ENCODE peak calls at places on chromosomes 4 and X, in six cellular contexts. One of them, this sample, is unnamed.
A peak's percentile ranks its signal among the peaks of the same experiment; 100 is the strongest.

GRCh38 chr4:147821555-147821954 is 89.7 kb downstream of the ARHGAP10 start:
- DNase-seq in endodermal cell: no peak
- DNase-seq in breast epithelium: no peak
- DNase-seq in lower lobe of right lung: no peak
- DNase-seq in pancreas: no peak
- DNase-seq in GM23248: peak; percentile 34
- DNase-seq in this sample: no peak

GRCh38 chr4:8274772-8275241 is 5.3 kb downstream of the HTRA3 start:
- DNase-seq in pancreas: peak; percentile 21
- DNase-seq in lower lobe of right lung: peak; percentile 60
- DNase-seq in breast epithelium: peak; percentile 65
- DNase-seq in endodermal cell: peak; percentile 72
- DNase-seq in GM23248: peak; percentile 99
- DNase-seq in this sample: peak; percentile 95

GRCh38 chr4:77342170-77342810 is 185.3 kb downstream of the CCNG2 start:
- DNase-seq in breast epithelium: no peak
- DNase-seq in lower lobe of right lung: no peak
- DNase-seq in pancreas: no peak
- DNase-seq in endodermal cell: no peak
- DNase-seq in GM23248: no peak
- DNase-seq in this sample: peak; percentile 42

GRCh38 chr4:48127231-48127881 is 6.7 kb downstream of the TXK start:
- DNase-seq in GM23248: no peak
- DNase-seq in breast epithelium: no peak
- DNase-seq in endodermal cell: peak; percentile 78
- DNase-seq in lower lobe of right lung: no peak
- DNase-seq in pancreas: no peak
- DNase-seq in this sample: no peak

GRCh38 chrX:82087699-82088098 is 885.8 kb downstream of the SH3BGRL start:
- DNase-seq in breast epithelium: peak; percentile 63
- DNase-seq in pancreas: peak; percentile 5
- DNase-seq in lower lobe of right lung: no peak
- DNase-seq in endodermal cell: no peak
- DNase-seq in GM23248: no peak
- DNase-seq in this sample: no peak

GRCh38 chrX:72060196-72060974 is 71.3 kb downstream of the RTL5 start:
- DNase-seq in pancreas: no peak
- DNase-seq in lower lobe of right lung: no peak
- DNase-seq in endodermal cell: peak; percentile 68
- DNase-seq in GM23248: peak; percentile 21
- DNase-seq in breast epithelium: no peak
- DNase-seq in this sample: no peak

GRCh38 chrX:119410027-119410819 is 11.1 kb downstream of the SLC25A43 start:
- DNase-seq in GM23248: peak; percentile 94
- DNase-seq in breast epithelium: peak; percentile 86
- DNase-seq in lower lobe of right lung: peak; percentile 75
- DNase-seq in endodermal cell: peak; percentile 55
- DNase-seq in pancreas: peak; percentile 55
- DNase-seq in this sample: no peak

GRCh38 chrX:46994096-46994495 is 81.9 kb downstream of the JADE3 start:
- DNase-seq in pancreas: no peak
- DNase-seq in endodermal cell: no peak
- DNase-seq in GM23248: no peak
- DNase-seq in breast epithelium: no peak
- DNase-seq in lower lobe of right lung: no peak
- DNase-seq in this sample: no peak

GRCh38 chrX:3362956-3363355 is 16.5 kb upstream of the MXRA5 start:
- DNase-seq in endodermal cell: no peak
- DNase-seq in breast epithelium: peak; percentile 45
- DNase-seq in lower lobe of right lung: no peak
- DNase-seq in GM23248: no peak
- DNase-seq in pancreas: no peak
- DNase-seq in this sample: no peak

GRCh38 chr4:169311643-169312365 is 41.0 kb upstream of the SH3RF1 start:
- DNase-seq in GM23248: peak; percentile 60
- DNase-seq in breast epithelium: no peak
- DNase-seq in pancreas: peak; percentile 31
- DNase-seq in endodermal cell: peak; percentile 83
- DNase-seq in lower lobe of right lung: no peak
- DNase-seq in this sample: no peak

GRCh38 chrX:31057291-31057690 is 14.6 kb downstream of the FTHL17 start:
- DNase-seq in lower lobe of right lung: no peak
- DNase-seq in breast epithelium: no peak
- DNase-seq in pancreas: no peak
- DNase-seq in GM23248: no peak
- DNase-seq in endodermal cell: no peak
- DNase-seq in this sample: no peak

GRCh38 chr4:38366451-38366850 is 297.5 kb upstream of the KLF3 start:
- DNase-seq in pancreas: no peak
- DNase-seq in lower lobe of right lung: no peak
- DNase-seq in GM23248: peak; percentile 16
- DNase-seq in endodermal cell: no peak
- DNase-seq in breast epithelium: no peak
- DNase-seq in this sample: no peak

GRCh38 chrX:129553619-129554288 is 13.7 kb downstream of the OCRL start:
- DNase-seq in breast epithelium: no peak
- DNase-seq in GM23248: no peak
- DNase-seq in endodermal cell: no peak
- DNase-seq in pancreas: no peak
- DNase-seq in lower lobe of right lung: no peak
- DNase-seq in this sample: no peak

GRCh38 chr4:173735055-173735454 is 205.0 kb upstream of the HAND2 start:
- DNase-seq in endodermal cell: no peak
- DNase-seq in pancreas: no peak
- DNase-seq in GM23248: peak; percentile 60
- DNase-seq in breast epithelium: no peak
- DNase-seq in lower lobe of right lung: no peak
- DNase-seq in this sample: no peak

GRCh38 chrX:129678176-129678880 is 23.6 kb upstream of the APLN start:
- DNase-seq in GM23248: peak; percentile 62
- DNase-seq in pancreas: peak; percentile 59
- DNase-seq in endodermal cell: no peak
- DNase-seq in lower lobe of right lung: peak; percentile 72
- DNase-seq in breast epithelium: peak; percentile 20
- DNase-seq in this sample: peak; percentile 58

GRCh38 chr4:139076016-139076744 is 60.6 kb downstream of the NOCT start:
- DNase-seq in endodermal cell: no peak
- DNase-seq in breast epithelium: no peak
- DNase-seq in lower lobe of right lung: no peak
- DNase-seq in GM23248: no peak
- DNase-seq in pancreas: no peak
- DNase-seq in this sample: no peak

GRCh38 chr4:181752516-181752915 is 490.7 kb upstream of the TENM3 start:
- DNase-seq in GM23248: no peak
- DNase-seq in endodermal cell: no peak
- DNase-seq in pancreas: no peak
- DNase-seq in lower lobe of right lung: no peak
- DNase-seq in breast epithelium: no peak
- DNase-seq in this sample: no peak

GRCh38 chr4:77593101-77593500 is 12.5 kb upstream of the CXCL13 start:
- DNase-seq in GM23248: no peak
- DNase-seq in breast epithelium: no peak
- DNase-seq in endodermal cell: no peak
- DNase-seq in pancreas: no peak
- DNase-seq in lower lobe of right lung: no peak
- DNase-seq in this sample: no peak

GRCh38 chr4:149296503-149296902 is 519.1 kb downstream of the IQCM start:
- DNase-seq in breast epithelium: no peak
- DNase-seq in lower lobe of right lung: no peak
- DNase-seq in pancreas: no peak
- DNase-seq in endodermal cell: no peak
- DNase-seq in GM23248: no peak
- DNase-seq in this sample: no peak

GRCh38 chrX:138756234-138756633 is 44.7 kb upstream of the FGF13 start:
- DNase-seq in breast epithelium: peak; percentile 18
- DNase-seq in endodermal cell: peak; percentile 85
- DNase-seq in GM23248: peak; percentile 83
- DNase-seq in pancreas: no peak
- DNase-seq in lower lobe of right lung: peak; percentile 37
- DNase-seq in this sample: no peak

GRCh38 chrX:14528629-14529287 is 578 bp upstream of the GLRA2 start:
- DNase-seq in pancreas: no peak
- DNase-seq in lower lobe of right lung: peak; percentile 32
- DNase-seq in endodermal cell: peak; percentile 93
- DNase-seq in breast epithelium: peak; percentile 20
- DNase-seq in GM23248: peak; percentile 53
- DNase-seq in this sample: no peak

GRCh38 chr4:9952415-9952950 is 68.8 kb downstream of the SLC2A9 start:
- DNase-seq in pancreas: no peak
- DNase-seq in lower lobe of right lung: no peak
- DNase-seq in breast epithelium: no peak
- DNase-seq in GM23248: no peak
- DNase-seq in endodermal cell: no peak
- DNase-seq in this sample: peak; percentile 46

GRCh38 chr4:145130788-145131398 is 32.8 kb downstream of the ABCE1 start:
- DNase-seq in endodermal cell: no peak
- DNase-seq in pancreas: no peak
- DNase-seq in GM23248: peak; percentile 93
- DNase-seq in breast epithelium: no peak
- DNase-seq in lower lobe of right lung: no peak
- DNase-seq in this sample: no peak

GRCh38 chrX:43849173-43849572 is 33.1 kb downstream of the MAOB start:
- DNase-seq in pancreas: no peak
- DNase-seq in endodermal cell: no peak
- DNase-seq in breast epithelium: no peak
- DNase-seq in GM23248: no peak
- DNase-seq in lower lobe of right lung: no peak
- DNase-seq in this sample: no peak

GRCh38 chrX:43846558-43846957 is 35.7 kb downstream of the MAOB start:
- DNase-seq in GM23248: no peak
- DNase-seq in lower lobe of right lung: no peak
- DNase-seq in pancreas: no peak
- DNase-seq in breast epithelium: no peak
- DNase-seq in endodermal cell: no peak
- DNase-seq in this sample: no peak

GRCh38 chrX:43847352-43847751 is 34.9 kb downstream of the MAOB start:
- DNase-seq in endodermal cell: no peak
- DNase-seq in breast epithelium: no peak
- DNase-seq in pancreas: no peak
- DNase-seq in GM23248: no peak
- DNase-seq in lower lobe of right lung: no peak
- DNase-seq in this sample: no peak

GRCh38 chrX:43850612-43851011 is 31.6 kb downstream of the MAOB start:
- DNase-seq in GM23248: no peak
- DNase-seq in pancreas: no peak
- DNase-seq in endodermal cell: no peak
- DNase-seq in breast epithelium: no peak
- DNase-seq in lower lobe of right lung: no peak
- DNase-seq in this sample: no peak

DNA sequence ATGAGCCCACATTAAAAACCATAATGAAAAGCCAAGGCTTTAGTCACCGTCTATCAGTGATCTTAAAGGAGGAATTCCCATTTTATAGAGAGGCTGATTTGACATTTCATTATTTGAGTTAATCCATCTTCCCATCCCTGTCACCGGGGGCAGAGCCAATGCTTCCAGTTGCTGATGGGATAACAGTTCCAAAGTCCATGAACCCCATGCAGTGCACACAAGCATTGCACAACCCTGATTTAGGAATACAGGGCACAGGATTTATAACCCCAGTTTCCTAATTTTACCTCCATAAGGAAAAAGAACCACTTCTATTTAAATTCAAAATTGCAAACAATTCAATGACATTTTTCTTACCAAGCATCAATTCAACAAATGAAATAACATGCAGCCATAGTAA is 36.5 kb downstream of the MAOB start:
- DNase-seq in endodermal cell: no peak
- DNase-seq in pancreas: no peak
- DNase-seq in GM23248: no peak
- DNase-seq in breast epithelium: no peak
- DNase-seq in lower lobe of right lung: no peak
- DNase-seq in this sample: no peak
- H3K4me1 ChIP-seq in endodermal cell: no peaks in the 10 kb centered on the region
- H3K4me1 ChIP-seq in pancreas: no peaks in the 10 kb centered on the region
- H3K4me1 ChIP-seq in GM23248: no peaks in the 10 kb centered on the region
- H3K4me1 ChIP-seq in breast epithelium: no peaks in the 10 kb centered on the region
- H3K4me1 ChIP-seq in lower lobe of right lung: no peaks in the 10 kb centered on the region
- H3K4me1 ChIP-seq in this sample: no peaks in the 10 kb centered on the region

DNA sequence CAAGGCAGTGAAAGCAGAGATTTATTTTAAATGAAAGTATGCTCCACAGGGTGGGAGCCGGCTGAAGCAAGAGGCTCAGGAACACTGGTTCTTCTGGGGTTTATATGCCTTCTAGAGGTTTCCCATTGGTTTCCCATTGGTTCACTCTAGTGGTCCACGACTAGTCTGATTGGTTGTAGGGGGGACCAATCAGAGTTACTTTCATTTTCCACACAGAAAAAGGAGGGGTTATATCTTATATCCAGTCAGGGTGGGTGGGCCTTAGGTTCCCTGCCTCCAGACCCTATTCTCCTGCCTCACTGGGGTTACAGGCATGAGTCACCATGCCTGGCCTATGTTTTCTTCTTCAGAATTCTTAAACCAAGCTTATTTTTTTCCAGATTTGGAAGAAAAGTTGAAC is 101.6 kb downstream of the KLHL8 start:
- DNase-seq in pancreas: no peak
- DNase-seq in lower lobe of right lung: no peak
- DNase-seq in endodermal cell: peak; percentile 63
- DNase-seq in breast epithelium: no peak
- DNase-seq in GM23248: peak; percentile 27
- DNase-seq in this sample: no peak
- H3K4me1 ChIP-seq in pancreas: peaks cover 4% of the 10 kb centered on the region
- H3K4me1 ChIP-seq in lower lobe of right lung: peaks cover 38% of the 10 kb centered on the region
- H3K4me1 ChIP-seq in endodermal cell: no peaks in the 10 kb centered on the region
- H3K4me1 ChIP-seq in breast epithelium: peaks cover 7% of the 10 kb centered on the region
- H3K4me1 ChIP-seq in GM23248: peaks cover 9% of the 10 kb centered on the region
- H3K4me1 ChIP-seq in this sample: peaks cover 51% of the 10 kb centered on the region

GRCh38 chrX:133369065-133369464 is 46.2 kb downstream of the GPC4 start:
- DNase-seq in pancreas: no peak
- DNase-seq in GM23248: no peak
- DNase-seq in endodermal cell: no peak
- DNase-seq in breast epithelium: no peak
- DNase-seq in lower lobe of right lung: no peak
- DNase-seq in this sample: no peak
- H3K4me1 ChIP-seq in pancreas: no peaks in the 10 kb centered on the region
- H3K4me1 ChIP-seq in GM23248: peaks cover 21% of the 10 kb centered on the region
- H3K4me1 ChIP-seq in endodermal cell: no peaks in the 10 kb centered on the region
- H3K4me1 ChIP-seq in breast epithelium: no peaks in the 10 kb centered on the region
- H3K4me1 ChIP-seq in lower lobe of right lung: no peaks in the 10 kb centered on the region
- H3K4me1 ChIP-seq in this sample: no peaks in the 10 kb centered on the region

GRCh38 chr4:112516401-112517066 is 554 bp upstream of the NEUROG2 start:
- DNase-seq in endodermal cell: peak; percentile 92
- DNase-seq in breast epithelium: no peak
- DNase-seq in lower lobe of right lung: no peak
- DNase-seq in GM23248: no peak
- DNase-seq in pancreas: no peak
- DNase-seq in this sample: no peak

GRCh38 chr4:112516076-112516385 is at the start of gene NEUROG2:
- DNase-seq in breast epithelium: no peak
- DNase-seq in lower lobe of right lung: no peak
- DNase-seq in endodermal cell: no peak
- DNase-seq in GM23248: no peak
- DNase-seq in pancreas: no peak
- DNase-seq in this sample: no peak

GRCh38 chr4:112514079-112514448 is 1.9 kb downstream of the NEUROG2 start:
- DNase-seq in GM23248: no peak
- DNase-seq in endodermal cell: peak; percentile 64
- DNase-seq in breast epithelium: no peak
- DNase-seq in pancreas: no peak
- DNase-seq in lower lobe of right lung: no peak
- DNase-seq in this sample: no peak

GRCh38 chr4:112515278-112516075 is 503 bp downstream of the NEUROG2 start:
- DNase-seq in breast epithelium: no peak
- DNase-seq in lower lobe of right lung: no peak
- DNase-seq in endodermal cell: peak; percentile 81
- DNase-seq in pancreas: no peak
- DNase-seq in GM23248: peak; percentile 62
- DNase-seq in this sample: no peak

GRCh38 chr4:112514449-112515277 is 1.3 kb downstream of the NEUROG2 start:
- DNase-seq in lower lobe of right lung: no peak
- DNase-seq in breast epithelium: no peak
- DNase-seq in endodermal cell: peak; percentile 79
- DNase-seq in GM23248: no peak
- DNase-seq in pancreas: no peak
- DNase-seq in this sample: no peak
- H3K4me1 ChIP-seq in lower lobe of right lung: peaks cover 52% of the 10 kb centered on the region
- H3K4me1 ChIP-seq in breast epithelium: peaks cover 5% of the 10 kb centered on the region
- H3K4me1 ChIP-seq in endodermal cell: peaks cover 5% of the 10 kb centered on the region
- H3K4me1 ChIP-seq in GM23248: peaks cover 6% of the 10 kb centered on the region
- H3K4me1 ChIP-seq in pancreas: peaks cover 4% of the 10 kb centered on the region
- H3K4me1 ChIP-seq in this sample: peaks cover 46% of the 10 kb centered on the region